ENCODE peak calls at places on chromosomes 2 and 18, in six cellular contexts. One of them, this sample, is unnamed.

GRCh38 chr2:207499114-207499513 is 30.6 kb upstream of the CREB1 start:
- DNase-seq in HepG2: no peak
- DNase-seq in GM12878: no peak
- DNase-seq in HCT116: no peak
- DNase-seq in K562: no peak
- DNase-seq in NT2/D1: no peak
- DNase-seq in this sample: no peak

GRCh38 chr2:144415381-144415780 is 104.5 kb downstream of the ZEB2 start:
- DNase-seq in HepG2: no peak
- DNase-seq in GM12878: no peak
- DNase-seq in HCT116: no peak
- DNase-seq in K562: no peak
- DNase-seq in NT2/D1: no peak
- DNase-seq in this sample: no peak

GRCh38 chr2:152402780-152403388 is 67.9 kb downstream of the FMNL2 start:
- DNase-seq in HepG2: no peak
- DNase-seq in GM12878: no peak
- DNase-seq in HCT116: no peak
- DNase-seq in K562: no peak
- DNase-seq in NT2/D1: no peak
- DNase-seq in this sample: no peak

GRCh38 chr18:48539406-48540328 is 836 bp downstream of the CTIF start:
- DNase-seq in HepG2: no peak
- DNase-seq in GM12878: no peak
- DNase-seq in HCT116: no peak
- DNase-seq in K562: peak; percentile 18
- DNase-seq in NT2/D1: no peak
- DNase-seq in this sample: no peak

GRCh38 chr2:18117592-18117991 is 239.1 kb downstream of the KCNS3 start:
- DNase-seq in HepG2: peak; percentile 35
- DNase-seq in GM12878: no peak
- DNase-seq in HCT116: peak; percentile 13
- DNase-seq in K562: no peak
- DNase-seq in NT2/D1: peak; percentile 22
- DNase-seq in this sample: no peak

GRCh38 chr2:70946832-70947442 is 11.2 kb downstream of the ATP6V1B1 start:
- DNase-seq in HepG2: peak; percentile 67
- DNase-seq in GM12878: no peak
- DNase-seq in HCT116: peak; percentile 47
- DNase-seq in K562: peak; percentile 42
- DNase-seq in NT2/D1: peak; percentile 65
- DNase-seq in this sample: peak; percentile 85

GRCh38 chr18:35458677-35459441 is 38.9 kb downstream of the INO80C start:
- DNase-seq in HepG2: peak; percentile 86
- DNase-seq in GM12878: peak; percentile 20
- DNase-seq in HCT116: peak; percentile 34
- DNase-seq in K562: peak; percentile 89
- DNase-seq in NT2/D1: peak; percentile 36
- DNase-seq in this sample: peak; percentile 55

GRCh38 chr2:167192833-167193232 is 304.6 kb downstream of the XIRP2 start:
- DNase-seq in HepG2: no peak
- DNase-seq in GM12878: no peak
- DNase-seq in HCT116: no peak
- DNase-seq in K562: no peak
- DNase-seq in NT2/D1: no peak
- DNase-seq in this sample: no peak

GRCh38 chr2:96148410-96149217 is 3.4 kb upstream of the DUSP2 start:
- DNase-seq in HepG2: no peak
- DNase-seq in GM12878: peak; percentile 74
- DNase-seq in HCT116: peak; percentile 88
- DNase-seq in K562: no peak
- DNase-seq in NT2/D1: no peak
- DNase-seq in this sample: peak; percentile 88

GRCh38 chr18:31491586-31491985 is 6.4 kb upstream of the DSG2 start:
- DNase-seq in HepG2: no peak
- DNase-seq in GM12878: no peak
- DNase-seq in HCT116: no peak
- DNase-seq in K562: no peak
- DNase-seq in NT2/D1: no peak
- DNase-seq in this sample: no peak

GRCh38 chr2:232456296-232457120 is 555 bp downstream of the ALPI start:
- DNase-seq in HepG2: no peak
- DNase-seq in GM12878: no peak
- DNase-seq in HCT116: no peak
- DNase-seq in K562: no peak
- DNase-seq in NT2/D1: no peak
- DNase-seq in this sample: no peak

GRCh38 chr2:28394331-28394877 is 1.7 kb downstream of the FOSL2 start:
- DNase-seq in HepG2: no peak
- DNase-seq in GM12878: no peak
- DNase-seq in HCT116: no peak
- DNase-seq in K562: no peak
- DNase-seq in NT2/D1: no peak
- DNase-seq in this sample: no peak

GRCh38 chr2:58834404-58834803 is 593.3 kb upstream of the FANCL start:
- DNase-seq in HepG2: peak; percentile 4
- DNase-seq in GM12878: no peak
- DNase-seq in HCT116: no peak
- DNase-seq in K562: peak; percentile 21
- DNase-seq in NT2/D1: peak; percentile 57
- DNase-seq in this sample: peak; percentile 77

GRCh38 chr2:75737961-75738360 is 27.2 kb upstream of the GCFC2 start:
- DNase-seq in HepG2: no peak
- DNase-seq in GM12878: no peak
- DNase-seq in HCT116: no peak
- DNase-seq in K562: no peak
- DNase-seq in NT2/D1: no peak
- DNase-seq in this sample: no peak

GRCh38 chr2:68739261-68740183 is 4.9 kb downstream of the ARHGAP25 start:
- DNase-seq in HepG2: no peak
- DNase-seq in GM12878: no peak
- DNase-seq in HCT116: no peak
- DNase-seq in K562: no peak
- DNase-seq in NT2/D1: no peak
- DNase-seq in this sample: no peak

GRCh38 chr2:221629478-221629877 is 57.4 kb upstream of the EPHA4 start:
- DNase-seq in HepG2: no peak
- DNase-seq in GM12878: no peak
- DNase-seq in HCT116: peak; percentile 8
- DNase-seq in K562: no peak
- DNase-seq in NT2/D1: no peak
- DNase-seq in this sample: no peak

GRCh38 chr2:143732076-143732475 is 602.9 kb downstream of the ARHGAP15 start:
- DNase-seq in HepG2: no peak
- DNase-seq in GM12878: no peak
- DNase-seq in HCT116: no peak
- DNase-seq in K562: no peak
- DNase-seq in NT2/D1: no peak
- DNase-seq in this sample: no peak

GRCh38 chr2:164737612-164738081 is 104.0 kb downstream of the COBLL1 start:
- DNase-seq in HepG2: peak; percentile 82
- DNase-seq in GM12878: no peak
- DNase-seq in HCT116: peak; percentile 73
- DNase-seq in K562: peak; percentile 34
- DNase-seq in NT2/D1: peak; percentile 65
- DNase-seq in this sample: peak; percentile 69

GRCh38 chr2:207352978-207353377 is 176.8 kb upstream of the CREB1 start:
- DNase-seq in HepG2: no peak
- DNase-seq in GM12878: no peak
- DNase-seq in HCT116: no peak
- DNase-seq in K562: peak; percentile 15
- DNase-seq in NT2/D1: no peak
- DNase-seq in this sample: no peak

GRCh38 chr2:37973615-37974353 is 48.7 kb downstream of the RMDN2 start:
- DNase-seq in HepG2: no peak
- DNase-seq in GM12878: no peak
- DNase-seq in HCT116: no peak
- DNase-seq in K562: no peak
- DNase-seq in NT2/D1: no peak
- DNase-seq in this sample: no peak

GRCh38 chr2:129296401-129297343 is 682.8 kb upstream of the RAB6C start:
- DNase-seq in HepG2: no peak
- DNase-seq in GM12878: no peak
- DNase-seq in HCT116: no peak
- DNase-seq in K562: no peak
- DNase-seq in NT2/D1: no peak
- DNase-seq in this sample: no peak
- TF ChIP-seq ZNF274 in HepG2: no peak
- TF ChIP-seq ZNF274 in GM12878: no peak
- TF ChIP-seq ZNF274 in HCT116: no peak
- TF ChIP-seq ZNF274 in K562: no peak
- TF ChIP-seq ZNF274 in NT2/D1: no peak
- TF ChIP-seq ZNF274 in this sample: no peak

DNA sequence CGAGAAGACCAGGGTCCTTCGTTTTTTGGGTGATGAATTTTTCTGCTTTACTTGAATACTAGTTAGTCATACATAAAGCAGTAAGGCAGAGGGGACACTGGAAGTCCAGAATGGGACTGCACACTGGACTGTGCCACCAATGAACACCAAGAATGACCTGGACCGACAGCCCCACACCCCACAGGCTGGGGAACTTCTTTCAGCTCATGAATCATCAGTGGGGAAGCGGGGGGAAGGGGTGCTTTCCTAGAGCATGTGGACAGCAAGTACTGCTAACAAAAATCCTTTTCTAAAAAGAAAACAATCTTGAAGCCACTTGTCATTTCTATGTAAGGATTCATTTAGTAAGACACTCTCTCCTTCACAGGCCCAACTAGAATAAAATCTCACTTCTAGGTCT is 86.0 kb downstream of the DTNB start:
- DNase-seq in HepG2: no peak
- DNase-seq in GM12878: no peak
- DNase-seq in HCT116: no peak
- DNase-seq in K562: no peak
- DNase-seq in NT2/D1: no peak
- DNase-seq in this sample: no peak
- TF ChIP-seq ZNF274 in HepG2: no peak
- TF ChIP-seq ZNF274 in GM12878: no peak
- TF ChIP-seq ZNF274 in HCT116: no peak
- TF ChIP-seq ZNF274 in K562: no peak
- TF ChIP-seq ZNF274 in NT2/D1: no peak
- TF ChIP-seq ZNF274 in this sample: no peak

DNA sequence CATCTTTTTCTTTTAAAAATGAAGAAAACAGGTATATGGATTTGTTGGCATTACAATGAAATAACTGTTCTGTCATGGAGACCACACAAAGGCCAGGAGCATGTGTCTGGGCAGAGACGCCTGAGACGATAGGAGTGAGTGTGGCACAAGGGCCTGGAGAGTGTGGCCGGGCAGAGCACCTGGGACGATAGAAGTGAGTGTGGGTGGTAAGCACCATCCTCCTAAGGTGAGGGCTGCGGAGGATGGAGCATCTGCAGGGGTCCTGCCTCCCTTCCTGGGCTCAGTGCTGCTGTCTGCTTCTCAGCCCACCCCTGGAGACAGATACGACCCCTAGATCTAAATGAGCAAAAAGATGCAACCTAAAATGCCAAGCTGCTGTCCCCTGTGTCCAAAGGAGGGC is 184.9 kb downstream of the MYT1L start:
- DNase-seq in HepG2: no peak
- DNase-seq in GM12878: no peak
- DNase-seq in HCT116: no peak
- DNase-seq in K562: no peak
- DNase-seq in NT2/D1: no peak
- DNase-seq in this sample: no peak
- TF ChIP-seq ZNF274 in HepG2: no peak
- TF ChIP-seq ZNF274 in GM12878: no peak
- TF ChIP-seq ZNF274 in HCT116: no peak
- TF ChIP-seq ZNF274 in K562: no peak
- TF ChIP-seq ZNF274 in NT2/D1: no peak
- TF ChIP-seq ZNF274 in this sample: no peak

GRCh38 chr2:133642831-133643230 is 74.6 kb upstream of the NCKAP5 start:
- DNase-seq in HepG2: no peak
- DNase-seq in GM12878: no peak
- DNase-seq in HCT116: no peak
- DNase-seq in K562: no peak
- DNase-seq in NT2/D1: no peak
- DNase-seq in this sample: no peak
- TF ChIP-seq ZNF274 in HepG2: no peak
- TF ChIP-seq ZNF274 in GM12878: no peak
- TF ChIP-seq ZNF274 in HCT116: no peak
- TF ChIP-seq ZNF274 in K562: no peak
- TF ChIP-seq ZNF274 in NT2/D1: no peak
- TF ChIP-seq ZNF274 in this sample: no peak

GRCh38 chr2:230873670-230874401 is 9.1 kb downstream of the ITM2C start:
- DNase-seq in HepG2: no peak
- DNase-seq in GM12878: peak; percentile 74
- DNase-seq in HCT116: no peak
- DNase-seq in K562: no peak
- DNase-seq in NT2/D1: no peak
- DNase-seq in this sample: no peak

GRCh38 chr2:230874876-230875275 is 10.1 kb downstream of the ITM2C start:
- DNase-seq in HepG2: no peak
- DNase-seq in GM12878: no peak
- DNase-seq in HCT116: no peak
- DNase-seq in K562: no peak
- DNase-seq in NT2/D1: no peak
- DNase-seq in this sample: no peak

GRCh38 chr2:230875347-230876315 is 10.9 kb downstream of the ITM2C start:
- DNase-seq in HepG2: no peak
- DNase-seq in GM12878: no peak
- DNase-seq in HCT116: no peak
- DNase-seq in K562: no peak
- DNase-seq in NT2/D1: no peak
- DNase-seq in this sample: no peak

GRCh38 chr2:230872968-230873669 is 8.4 kb downstream of the ITM2C start:
- DNase-seq in HepG2: no peak
- DNase-seq in GM12878: peak; percentile 74
- DNase-seq in HCT116: no peak
- DNase-seq in K562: no peak
- DNase-seq in NT2/D1: no peak
- DNase-seq in this sample: no peak

DNA sequence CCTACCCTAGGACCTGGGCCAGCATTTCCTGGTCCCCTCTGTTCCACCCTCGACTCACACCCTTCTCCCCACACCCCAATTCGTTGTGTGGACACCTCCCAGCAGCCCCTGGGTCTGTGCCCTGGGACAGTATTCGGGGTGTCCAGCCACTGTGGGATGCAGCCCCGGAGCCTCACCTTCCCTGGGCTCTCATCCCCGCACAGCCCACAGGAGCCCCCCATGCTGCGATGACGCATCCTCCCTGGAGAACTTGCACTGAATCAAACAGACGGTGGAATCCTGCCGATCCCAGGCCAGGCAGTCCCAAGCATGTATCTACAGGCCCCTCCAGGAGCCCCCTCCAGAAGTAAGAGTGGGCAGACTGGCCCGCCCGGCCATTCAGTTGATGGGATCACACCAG is 9.7 kb downstream of the ITM2C start:
- DNase-seq in HepG2: no peak
- DNase-seq in GM12878: no peak
- DNase-seq in HCT116: no peak
- DNase-seq in K562: no peak
- DNase-seq in NT2/D1: no peak
- DNase-seq in this sample: no peak
- TF ChIP-seq ZNF274 in HepG2: no peak
- TF ChIP-seq ZNF274 in GM12878: no peak
- TF ChIP-seq ZNF274 in HCT116: no peak
- TF ChIP-seq ZNF274 in K562: no peak
- TF ChIP-seq ZNF274 in NT2/D1: no peak
- TF ChIP-seq ZNF274 in this sample: no peak

This sample was measured in H1.